ENCODE peak calls at places on chromosome 10, in six cellular contexts. M, S, B, E, R and G are unnamed samples. For H3K4me1, the result is how much of the 10 kb centered on the place peaks cover.

GRCh38 chr10:32795598-32796183 is 162.3 kb downstream of the ITGB1 start:
- DNase-seq in M (no peak), S (peak), B (no peak), E (peak), R (no peak), G (no peak)

GRCh38 chr10:369441-370221 is 234.4 kb downstream of the ZMYND11 start:
- DNase-seq in M (peak), S (no peak), B (no peak), E (no peak), R (no peak), G (no peak)

GRCh38 chr10:126736737-126737136 is 66.2 kb upstream of the C10orf90 start:
- DNase-seq in M (no peak), S (no peak), B (no peak), E (no peak), R (no peak), G (no peak)

GRCh38 chr10:96496281-96496925 is 17.3 kb downstream of the TLL2 start:
- DNase-seq in M (no peak), S (no peak), B (no peak), E (no peak), R (no peak), G (no peak)

GRCh38 chr10:1043532-1043995 is 5.4 kb downstream of the IDI1 start:
- DNase-seq in M (no peak), S (no peak), B (no peak), E (no peak), R (no peak), G (no peak)

GRCh38 chr10:43355749-43356371 is 15.6 kb upstream of the FXYD4 start:
- DNase-seq in M (no peak), S (no peak), B (no peak), E (no peak), R (no peak), G (no peak)

GRCh38 chr10:44083719-44084400 is 301.0 kb downstream of the CXCL12 start:
- DNase-seq in M (no peak), S (no peak), B (no peak), E (no peak), R (no peak), G (no peak)

GRCh38 chr10:30464675-30465074 is 30.7 kb downstream of the MAP3K8 start:
- DNase-seq in M (no peak), S (no peak), B (no peak), E (no peak), R (no peak), G (no peak)

GRCh38 chr10:125146791-125147604 is 13.4 kb downstream of the CTBP2 start:
- DNase-seq in M (no peak), S (no peak), B (no peak), E (no peak), R (no peak), G (no peak)

GRCh38 chr10:76874151-76874550 is 763.5 kb downstream of the KCNMA1 start:
- DNase-seq in M (no peak), S (no peak), B (no peak), E (no peak), R (no peak), G (no peak)

GRCh38 chr10:118504044-118504944 is 91.2 kb downstream of the PRLHR start:
- DNase-seq in M (no peak), S (no peak), B (no peak), E (peak), R (no peak), G (no peak)

GRCh38 chr10:71627230-71627939 is 92.2 kb downstream of the C10orf105 start:
- DNase-seq in M (no peak), S (no peak), B (no peak), E (no peak), R (no peak), G (no peak)

GRCh38 chr10:48990226-48990625 is 50.6 kb upstream of the LRRC18 start:
- DNase-seq in M (no peak), S (no peak), B (no peak), E (no peak), R (no peak), G (no peak)

GRCh38 chr10:124384142-124384541 is 34.6 kb downstream of the OAT start:
- DNase-seq in M (no peak), S (no peak), B (no peak), E (no peak), R (no peak), G (no peak)

GRCh38 chr10:43959854-43960415 is 311.3 kb upstream of the ZNF32 start:
- DNase-seq in M (no peak), S (no peak), B (no peak), E (no peak), R (no peak), G (no peak)

GRCh38 chr10:3781458-3782098 is 3.4 kb downstream of the KLF6 start:
- DNase-seq in M (peak), S (no peak), B (peak), E (no peak), R (no peak), G (peak)

GRCh38 chr10:122116331-122116730 is 127.4 kb downstream of the TACC2 start:
- DNase-seq in M (no peak), S (no peak), B (no peak), E (no peak), R (no peak), G (no peak)

GRCh38 chr10:11895108-11895466 is 71.9 kb downstream of the PROSER2 start:
- DNase-seq in M (no peak), S (no peak), B (no peak), E (no peak), R (no peak), G (no peak)

GRCh38 chr10:18423058-18423637 is 228.2 kb downstream of the NSUN6 start:
- DNase-seq in M (no peak), S (no peak), B (no peak), E (no peak), R (no peak), G (no peak)

GRCh38 chr10:34163075-34163905 is 651.8 kb downstream of the PARD3 start:
- DNase-seq in M (no peak), S (no peak), B (no peak), E (no peak), R (no peak), G (no peak)

GRCh38 chr10:83930-84530 is 34.9 kb upstream of the TUBB8 start:
- DNase-seq in M (no peak), S (no peak), B (no peak), E (no peak), R (no peak), G (no peak)

GRCh38 chr10:68434657-68435056 is 27.6 kb upstream of the RUFY2 start:
- DNase-seq in M (no peak), S (no peak), B (no peak), E (no peak), R (no peak), G (no peak)

GRCh38 chr10:33886299-33886698 is 551.8 kb upstream of the NRP1 start:
- DNase-seq in M (no peak), S (no peak), B (no peak), E (no peak), R (no peak), G (no peak)

GRCh38 chr10:101135151-101136006 is 4.3 kb downstream of the TLX1 start:
- DNase-seq in M (no peak), S (no peak), B (no peak), E (no peak), R (no peak), G (peak)

GRCh38 chr10:86711957-86712708 is 43.8 kb downstream of the LDB3 start:
- DNase-seq in M (peak), S (peak), B (peak), E (peak), R (no peak), G (no peak)

GRCh38 chr10:42961776-42962119 is 115.1 kb upstream of the RET start:
- DNase-seq in M (no peak), S (no peak), B (no peak), E (no peak), R (no peak), G (no peak)

GRCh38 chr10:118590334-118590733 is 5.1 kb downstream of the PRLHR start:
- DNase-seq in M (no peak), S (peak), B (no peak), E (no peak), R (no peak), G (peak)

GRCh38 chr10:72186633-72187330 is 29.0 kb upstream of the ANAPC16 start:
- DNase-seq in M (peak), S (no peak), B (no peak), E (no peak), R (no peak), G (no peak)

GRCh38 chr10:48462482-48463020 is 142.3 kb downstream of the ARHGAP22 start:
- DNase-seq in M (no peak), S (no peak), B (no peak), E (no peak), R (peak), G (peak)

GRCh38 chr10:102113956-102114857 is 6.0 kb downstream of the LDB1 start:
- DNase-seq in M (peak), S (no peak), B (peak), E (no peak), R (peak), G (peak)

GRCh38 chr10:71770789-71771188 is 2.5 kb downstream of the VSIR start:
- DNase-seq in M (no peak), S (no peak), B (no peak), E (no peak), R (no peak), G (no peak)

GRCh38 chr10:58241346-58241745 is 26.3 kb downstream of the IPMK start:
- DNase-seq in M (no peak), S (no peak), B (no peak), E (no peak), R (no peak), G (no peak)

GRCh38 chr10:75231672-75232581 is 3.8 kb downstream of the COMTD1 start:
- DNase-seq in M (no peak), S (no peak), B (no peak), E (no peak), R (no peak), G (no peak)

GRCh38 chr10:73743327-73743904 is 756 bp upstream of the SEC24C start:
- DNase-seq in M (no peak), S (no peak), B (no peak), E (no peak), R (no peak), G (no peak)

GRCh38 chr10:92756233-92757065 is 66.7 kb downstream of the HHEX start:
- DNase-seq in M (no peak), S (no peak), B (no peak), E (no peak), R (no peak), G (no peak)

GRCh38 chr10:57696641-57697040 is 571.1 kb downstream of the IPMK start:
- DNase-seq in M (no peak), S (no peak), B (no peak), E (peak), R (no peak), G (no peak)

GRCh38 chr10:101012525-101013364 is 13.1 kb downstream of the LZTS2 start:
- DNase-seq in M (peak), S (peak), B (peak), E (peak), R (peak), G (peak)

GRCh38 chr10:12909182-12909835 is 92.2 kb downstream of the CCDC3 start:
- DNase-seq in M (no peak), S (no peak), B (no peak), E (no peak), R (no peak), G (no peak)

GRCh38 chr10:113492181-113492580 is 60.7 kb upstream of the HABP2 start:
- DNase-seq in M (no peak), S (no peak), B (no peak), E (no peak), R (no peak), G (no peak)
- TF ChIP-seq POLR2A in M (no peak), S (no peak), B (no peak), E (no peak), R (no peak), G (no peak)

DNA sequence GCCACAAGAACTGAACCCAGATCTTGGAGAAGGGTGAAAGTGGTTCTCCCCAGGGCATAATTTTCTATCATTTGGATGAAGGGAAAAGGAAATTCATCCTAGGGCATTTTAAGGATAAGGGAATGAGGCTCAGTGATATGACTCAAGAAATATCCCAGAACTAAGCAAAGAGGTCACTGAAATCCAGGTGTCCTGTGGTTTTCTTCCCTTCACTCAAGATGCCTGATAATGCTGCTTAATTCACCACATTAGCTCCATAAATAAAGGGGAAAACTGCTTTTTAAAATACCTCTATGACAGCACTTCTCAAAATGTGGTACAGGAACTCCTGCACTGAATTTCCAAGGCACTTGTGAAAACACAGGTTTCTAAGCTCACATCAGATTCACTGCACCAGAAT is 2.7 kb downstream of the IFIT3 start:
- DNase-seq in M (no peak), S (no peak), B (no peak), E (no peak), R (no peak), G (no peak)
- H3K27ac ChIP-seq in M (peak), S (no peak), B (no peak), E (no peak), R (peak), G (no peak)

GRCh38 chr10:79193694-79194382 is 125.1 kb downstream of the ZMIZ1 start:
- DNase-seq in M (no peak), S (no peak), B (no peak), E (no peak), R (no peak), G (no peak)
- H3K4me1 ChIP-seq in M (under half), S (under half), B (under half), E (half or more), R (under half), G (under half)

DNA sequence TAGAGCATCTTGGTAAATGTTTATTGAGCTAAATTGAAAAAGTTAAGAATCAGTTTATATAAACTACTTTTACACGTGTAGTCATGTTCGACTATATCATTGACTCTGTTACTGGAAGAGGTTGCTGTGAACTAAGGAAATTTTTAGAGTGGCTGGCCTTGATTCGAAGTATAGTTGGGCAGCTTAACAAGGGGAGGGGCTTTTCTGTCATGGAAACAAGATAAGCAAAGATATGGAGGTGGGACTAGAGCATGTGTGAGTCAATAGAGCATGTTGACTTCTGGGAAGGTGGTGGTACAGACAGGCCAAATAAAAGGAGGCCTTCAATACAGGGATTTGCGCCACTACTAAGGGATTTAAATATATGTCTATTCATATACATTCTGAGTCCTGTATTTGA is 7.6 kb downstream of the ATP5F1C start:
- DNase-seq in M (no peak), S (no peak), B (no peak), E (no peak), R (no peak), G (no peak)
- TF ChIP-seq POLR2A in M (no peak), S (no peak), B (no peak), E (no peak), R (no peak), G (no peak)